ENCODE peak calls at places on chromosomes 13 and 19, in five cellular contexts. O is K562, M is GM12891, Q is GM12878, Z is HepG2. L is an unnamed sample.

GRCh38 chr13:32141462-32141861 is 109.9 kb downstream of the FRY start:
- DNase-seq in O (no peak), M (no peak), Q (no peak), Z (no peak), L (no peak)

GRCh38 chr19:55699221-55699620 is 24.2 kb downstream of the EPN1 start:
- DNase-seq in O (no peak), M (no peak), Q (no peak), Z (no peak), L (no peak)

GRCh38 chr13:99970761-99971575 is 599 bp downstream of the ZIC5 start:
- DNase-seq in O (peak), M (no peak), Q (no peak), Z (no peak), L (no peak)

GRCh38 chr13:67048793-67049150 is 181.4 kb downstream of the PCDH9 start:
- DNase-seq in O (no peak), M (no peak), Q (no peak), Z (no peak), L (no peak)

GRCh38 chr13:98739023-98739422 is 13.4 kb downstream of the SLC15A1 start:
- DNase-seq in O (no peak), M (no peak), Q (no peak), Z (no peak), L (no peak)

GRCh38 chr13:85417807-85418206 is 381.4 kb downstream of the SLITRK6 start:
- DNase-seq in O (no peak), M (no peak), Q (no peak), Z (no peak), L (no peak)

GRCh38 chr19:34224996-34225658 is 29.2 kb upstream of the GARRE1 start:
- DNase-seq in O (no peak), M (no peak), Q (no peak), Z (no peak), L (no peak)

GRCh38 chr13:21203132-21203531 is 26.7 kb downstream of the MRPL57 start:
- DNase-seq in O (no peak), M (no peak), Q (no peak), Z (peak), L (no peak)

GRCh38 chr19:29690842-29691241 is 24.2 kb downstream of the C19orf12 start:
- DNase-seq in O (peak), M (no peak), Q (no peak), Z (peak), L (no peak)

GRCh38 chr13:29901714-29902631 is 51.6 kb upstream of the UBL3 start:
- DNase-seq in O (peak), M (no peak), Q (no peak), Z (no peak), L (no peak)

GRCh38 chr19:23762884-23763711 is 4.4 kb upstream of the ZNF681 start:
- DNase-seq in O (peak), M (peak), Q (peak), Z (no peak), L (peak)

GRCh38 chr13:40993119-40993518 is 26.0 kb downstream of the ELF1 start:
- DNase-seq in O (no peak), M (no peak), Q (no peak), Z (no peak), L (no peak)

GRCh38 chr19:18672606-18673337 is 10.7 kb upstream of the CRTC1 start:
- DNase-seq in O (peak), M (no peak), Q (no peak), Z (no peak), L (no peak)

GRCh38 chr19:6577410-6578125 is 13.4 kb downstream of the CD70 start:
- DNase-seq in O (peak), M (no peak), Q (peak), Z (no peak), L (no peak)

GRCh38 chr19:10219678-10220077 is 11.5 kb downstream of the S1PR2 start:
- DNase-seq in O (peak), M (no peak), Q (peak), Z (peak), L (peak)

GRCh38 chr13:44573790-44574465 is 2.2 kb downstream of the TSC22D1 start:
- DNase-seq in O (peak), M (no peak), Q (no peak), Z (peak), L (no peak)

GRCh38 chr19:57248646-57249045 is 8.2 kb downstream of the ZNF805 start:
- DNase-seq in O (no peak), M (no peak), Q (no peak), Z (no peak), L (no peak)

GRCh38 chr19:17719730-17720486 is 628 bp downstream of the MAP1S start:
- DNase-seq in O (no peak), M (no peak), Q (no peak), Z (no peak), L (no peak)

GRCh38 chr13:44930907-44931676 is 58.2 kb downstream of the NUFIP1 start:
- DNase-seq in O (no peak), M (no peak), Q (no peak), Z (no peak), L (no peak)

GRCh38 chr13:27556109-27556508 is 64.2 kb downstream of the LNX2 start:
- DNase-seq in O (no peak), M (no peak), Q (no peak), Z (no peak), L (no peak)

GRCh38 chr19:994516-994915 is 5.7 kb upstream of the GRIN3B start:
- DNase-seq in O (no peak), M (no peak), Q (no peak), Z (no peak), L (no peak)

GRCh38 chr19:993831-994393 is 6.3 kb upstream of the GRIN3B start:
- DNase-seq in O (no peak), M (no peak), Q (no peak), Z (no peak), L (no peak)

GRCh38 chr19:992670-993055 is 7.6 kb upstream of the GRIN3B start:
- DNase-seq in O (no peak), M (no peak), Q (no peak), Z (no peak), L (no peak)

GRCh38 chr19:991932-992669 is 8.0 kb downstream of the WDR18 start:
- DNase-seq in O (no peak), M (no peak), Q (no peak), Z (no peak), L (no peak)

GRCh38 chr19:993361-993830 is 6.8 kb upstream of the GRIN3B start:
- DNase-seq in O (no peak), M (no peak), Q (no peak), Z (peak), L (no peak)
- TF ChIP-seq TAF1 in O (no peak), M (no peak), Q (no peak), Z (peak), L (no peak)

DNA sequence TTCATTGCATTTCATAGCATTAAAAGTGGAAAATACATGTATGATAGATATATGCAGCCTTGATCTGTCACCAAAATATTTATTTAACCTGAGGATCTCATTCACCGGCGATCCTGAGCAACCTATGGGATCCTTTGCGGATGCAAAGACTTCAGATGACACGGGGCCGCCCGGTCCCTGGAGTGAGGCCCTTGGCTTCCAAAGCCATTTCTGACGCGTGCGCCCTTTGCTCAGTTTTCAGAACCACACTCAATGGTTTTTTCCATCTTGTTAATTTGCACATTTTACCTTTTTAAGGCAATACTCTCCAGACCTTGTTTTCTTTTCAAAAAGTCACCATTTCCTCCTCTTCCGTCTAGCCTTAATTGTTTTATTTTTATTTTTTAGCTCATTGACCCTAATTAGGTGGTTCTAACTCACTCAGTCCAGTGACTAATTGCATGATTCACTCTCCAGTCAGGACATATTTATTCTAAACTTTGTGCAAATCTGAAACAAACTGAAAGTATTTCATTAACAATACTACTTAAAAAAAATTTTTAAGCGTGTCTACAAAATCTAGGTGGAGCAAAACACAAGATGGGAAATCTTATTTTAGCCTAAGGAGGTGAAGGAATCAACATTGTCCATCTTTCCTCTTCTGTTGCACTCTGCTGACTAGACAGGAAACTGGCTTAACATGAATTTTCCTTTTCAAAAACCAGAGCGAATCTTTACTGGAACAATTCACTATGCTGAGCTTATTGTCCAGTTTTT is 47.9 kb downstream of the COL4A1 start:
- DNase-seq in O (no peak), M (no peak), Q (no peak), Z (no peak), L (no peak)
- TF ChIP-seq POLR2A in O (no peak), M (no peak), Q (no peak), Z (no peak), L (no peak)

GRCh38 chr13:90454002-90454636 is 893.4 kb upstream of the MIR17HG start:
- DNase-seq in O (no peak), M (no peak), Q (no peak), Z (no peak), L (no peak)
- TF ChIP-seq TAF1 in O (no peak), M (no peak), Q (no peak), Z (no peak), L (no peak)

GRCh38 chr19:45370410-45371204 is at the start of gene ERCC2:
- DNase-seq in O (peak), M (peak), Q (peak), Z (peak), L (peak)
- TF ChIP-seq POLR2A in O (peak), M (peak), Q (peak), Z (peak), L (peak)

DNA sequence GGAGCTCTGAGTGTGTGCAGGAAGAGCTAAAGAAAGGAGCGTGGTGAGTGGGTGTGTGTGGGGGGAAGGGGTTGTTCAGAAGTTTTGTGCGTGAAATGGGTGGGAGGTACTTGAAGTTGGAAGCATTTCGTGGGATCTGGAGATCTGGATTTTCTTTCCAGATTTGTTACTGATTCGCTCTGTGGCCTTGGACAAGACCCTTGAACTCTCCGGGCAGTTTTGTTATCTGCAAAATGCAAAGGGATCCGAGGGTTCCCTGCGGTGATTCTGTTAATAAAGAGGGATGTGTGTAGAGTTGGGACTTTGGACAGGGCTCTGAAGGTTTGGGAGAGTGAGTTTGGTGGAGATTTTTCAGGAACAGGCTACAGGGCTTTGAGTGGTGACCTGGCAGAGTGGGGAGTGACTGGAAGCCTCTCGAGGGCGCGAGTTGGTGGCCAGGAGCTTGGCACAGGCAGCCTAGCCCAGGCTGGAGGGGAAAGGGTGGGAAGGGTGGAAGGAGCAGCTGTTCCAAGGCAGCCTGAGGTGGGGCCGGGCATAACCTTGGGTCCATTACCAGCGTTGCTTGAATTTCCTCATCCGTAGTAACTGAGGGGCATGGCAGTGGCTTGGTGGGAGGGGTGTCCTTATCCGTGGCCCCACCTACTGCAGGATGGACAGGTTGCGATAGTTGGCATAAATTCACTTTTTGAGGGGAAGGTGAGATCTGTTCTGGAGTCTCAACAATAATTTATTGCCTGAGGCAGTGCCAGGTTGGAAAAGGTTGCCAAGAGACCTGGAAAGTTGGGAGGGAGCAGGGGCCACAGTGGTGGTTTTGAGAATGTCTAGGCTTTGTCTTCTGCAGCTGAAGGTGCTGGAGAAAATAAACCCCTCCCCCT is 2.1 kb downstream of the ACTN4 start:
- DNase-seq in O (no peak), M (no peak), Q (no peak), Z (peak), L (no peak)
- TF ChIP-seq TAF1 in O (no peak), M (no peak), Q (no peak), Z (peak), L (no peak)

DNA sequence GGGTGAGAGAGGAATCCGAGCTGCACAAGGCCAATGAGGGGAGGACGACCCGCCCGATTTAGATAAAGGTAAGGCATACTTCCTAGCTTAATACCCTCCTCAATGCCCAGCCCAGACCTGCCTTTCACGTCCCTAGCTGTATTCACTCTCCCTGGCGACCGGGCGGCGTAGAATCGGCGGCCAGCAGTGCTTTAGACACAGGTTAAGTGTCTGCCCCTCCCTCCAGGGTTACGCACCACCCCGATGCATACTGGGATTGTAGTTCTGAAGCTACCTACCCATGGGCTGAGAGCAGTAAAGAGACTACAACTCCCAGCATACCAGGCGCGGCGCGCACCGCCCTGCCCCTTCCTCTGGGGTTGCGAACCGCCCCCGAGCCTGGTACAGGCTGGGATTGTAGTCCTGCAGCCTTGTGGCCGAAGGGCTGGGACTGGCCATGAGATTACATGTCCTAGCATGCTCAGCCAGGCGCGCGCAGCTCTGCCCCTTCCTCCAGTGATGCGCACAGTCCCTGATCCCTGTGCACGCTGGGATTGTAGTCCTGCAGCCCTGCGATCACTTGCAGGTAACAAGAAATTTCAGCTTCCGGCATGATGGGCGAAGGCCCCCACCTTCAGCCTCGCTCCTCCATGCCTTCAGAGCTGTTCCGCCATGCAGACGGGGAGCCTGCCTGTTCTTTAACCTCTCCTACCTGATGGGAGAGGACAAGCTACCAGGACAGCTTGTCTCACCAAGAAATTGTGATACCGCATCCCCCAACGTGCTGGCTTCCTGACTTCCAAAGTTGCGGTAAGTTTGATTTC is 43.5 kb upstream of the ZNF14 start:
- DNase-seq in O (peak), M (peak), Q (peak), Z (peak), L (peak)
- TF ChIP-seq POLR2A in O (peak), M (peak), Q (peak), Z (peak), L (peak)

DNA sequence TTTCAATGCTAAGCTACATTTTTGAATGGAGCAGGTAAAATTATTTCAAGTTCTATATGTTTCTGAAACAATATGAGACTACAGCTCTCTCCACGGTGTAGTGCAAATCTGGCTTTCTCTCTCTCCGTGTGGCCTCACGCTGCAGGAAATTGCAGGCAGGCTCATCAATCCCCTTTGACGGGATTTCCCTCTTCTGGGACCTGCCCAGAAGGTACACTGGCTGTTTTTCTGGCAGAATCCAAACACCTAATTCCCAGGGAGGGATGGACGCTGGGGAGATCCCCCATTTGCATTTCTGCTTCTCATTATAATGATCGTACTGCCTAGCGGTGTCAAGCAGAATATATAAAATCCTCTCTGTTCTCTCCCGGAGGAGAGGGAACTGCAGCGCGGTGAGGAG is 493.9 kb downstream of the LIG4 start:
- DNase-seq in O (no peak), M (no peak), Q (no peak), Z (no peak), L (no peak)
- TF ChIP-seq TAF1 in O (no peak), M (no peak), Q (no peak), Z (no peak), L (no peak)

L was measured in GM12892.